ENCODE peak calls at places on chromosomes 3 and 15, in eight cellular contexts. S, B, N, Q, H, V, F and L are unnamed samples.

GRCh38 chr3:187519428-187519890 is 150.7 kb downstream of the SST start:
- DNase-seq in Q (no peak), B (peak), N (no peak), S (no peak), H (no peak), V (peak), F (no peak), L (no peak)

GRCh38 chr15:48802867-48803266 is 8.0 kb downstream of the CEP152 start:
- DNase-seq in Q (no peak), B (peak), N (peak), F (peak), V (peak), S (no peak), H (no peak), L (peak)

GRCh38 chr15:50911001-50911400 is 2.5 kb downstream of the AP4E1 start:
- DNase-seq in F (peak), Q (no peak), H (no peak), V (peak), N (no peak), S (no peak), B (peak), L (peak)

GRCh38 chr3:131277836-131278497 is 103.6 kb upstream of the NUDT16 start:
- DNase-seq in F (no peak), Q (peak), B (peak), V (no peak), S (no peak), N (no peak), H (no peak), L (no peak)

GRCh38 chr3:188950832-188951489 is 220.8 kb upstream of the TPRG1 start:
- DNase-seq in S (no peak), B (peak), F (peak), Q (peak), N (no peak), H (peak), V (no peak), L (peak)

GRCh38 chr3:9404680-9405079 is 7.3 kb downstream of the SETD5 start:
- DNase-seq in F (no peak), B (no peak), Q (peak), S (no peak), N (no peak), V (no peak), H (no peak), L (no peak)

GRCh38 chr3:42497009-42497731 is 5.3 kb upstream of the VIPR1 start:
- DNase-seq in S (no peak), F (peak), V (peak), Q (no peak), H (peak), N (no peak), B (peak), L (no peak)

GRCh38 chr3:13159890-13160289 is 86.7 kb upstream of the IQSEC1 start:
- DNase-seq in B (no peak), V (no peak), Q (no peak), F (no peak), S (no peak), N (peak), H (no peak), L (peak)

GRCh38 chr3:124115965-124116364 is 124.0 kb upstream of the ROPN1 start:
- DNase-seq in S (no peak), Q (no peak), N (no peak), V (no peak), F (no peak), B (no peak), H (no peak), L (no peak)

GRCh38 chr3:144059481-144059880 is 87.9 kb downstream of the DIPK2A start:
- DNase-seq in S (no peak), N (no peak), B (no peak), Q (no peak), V (no peak), H (no peak), F (no peak), L (no peak)

GRCh38 chr15:59812185-59812870 is 123.2 kb upstream of the BNIP2 start:
- DNase-seq in S (no peak), N (no peak), H (no peak), B (no peak), V (peak), F (no peak), Q (no peak), L (no peak)

GRCh38 chr3:133376805-133377204 is 23.1 kb upstream of the BFSP2 start:
- DNase-seq in B (no peak), N (no peak), Q (no peak), S (no peak), V (peak), H (no peak), F (no peak), L (no peak)

GRCh38 chr3:16633948-16634347 is 28.7 kb upstream of the DAZL start:
- DNase-seq in N (no peak), S (peak), Q (no peak), B (no peak), F (no peak), V (no peak), H (no peak), L (no peak)

GRCh38 chr3:72505539-72506430 is 342.5 kb downstream of the SHQ1 start:
- DNase-seq in B (no peak), F (no peak), V (no peak), S (no peak), N (no peak), H (no peak), Q (no peak), L (peak)

GRCh38 chr3:183275418-183275817 is 22.4 kb downstream of the B3GNT5 start:
- DNase-seq in S (no peak), F (no peak), H (no peak), N (no peak), Q (peak), B (peak), V (no peak), L (no peak)

GRCh38 chr3:23872330-23872729 is 44.5 kb downstream of the NKIRAS1 start:
- DNase-seq in N (no peak), V (no peak), Q (no peak), H (no peak), S (no peak), B (no peak), F (no peak), L (no peak)

GRCh38 chr3:42070089-42070885 is 20.9 kb upstream of the TRAK1 start:
- DNase-seq in Q (no peak), F (no peak), H (no peak), S (no peak), N (no peak), B (no peak), V (no peak), L (no peak)

GRCh38 chr3:24042174-24042878 is 97.2 kb downstream of the NR1D2 start:
- DNase-seq in S (no peak), V (no peak), Q (no peak), B (no peak), N (no peak), H (no peak), F (peak), L (no peak)

GRCh38 chr3:152222327-152222726 is 46.4 kb upstream of the MBNL1 start:
- DNase-seq in F (no peak), N (no peak), V (no peak), H (no peak), Q (no peak), S (no peak), B (peak), L (peak)

GRCh38 chr15:50794102-50794501 is 28.6 kb upstream of the SPPL2A start:
- DNase-seq in H (no peak), B (no peak), N (no peak), F (no peak), V (no peak), Q (no peak), S (no peak), L (no peak)

GRCh38 chr3:138078901-138079344 is 36.5 kb downstream of the DZIP1L start:
- DNase-seq in V (peak), F (peak), B (peak), S (no peak), H (peak), N (peak), Q (no peak), L (peak)

GRCh38 chr3:176375519-176375918 is 821.8 kb downstream of the TBL1XR1 start:
- DNase-seq in Q (no peak), S (no peak), F (no peak), H (no peak), B (peak), V (peak), N (no peak), L (no peak)

GRCh38 chr3:195150194-195151118 is 120.5 kb downstream of the XXYLT1 start:
- DNase-seq in H (no peak), N (no peak), V (peak), F (peak), S (no peak), B (peak), Q (peak), L (peak)

GRCh38 chr3:150787741-150788370 is 24.9 kb upstream of the SIAH2 start:
- DNase-seq in N (no peak), B (peak), V (peak), Q (peak), F (peak), S (no peak), H (peak), L (no peak)

GRCh38 chr3:11832964-11833621 is 13.6 kb downstream of the TAMM41 start:
- DNase-seq in S (no peak), Q (peak), H (no peak), B (no peak), V (no peak), F (no peak), N (no peak), L (no peak)

GRCh38 chr3:36633060-36633459 is 131.3 kb downstream of the DCLK3 start:
- DNase-seq in H (no peak), V (no peak), F (no peak), B (no peak), N (no peak), Q (no peak), S (no peak), L (no peak)

GRCh38 chr3:114380233-114380645 is 86.4 kb downstream of the TIGIT start:
- DNase-seq in F (peak), S (no peak), B (peak), H (no peak), V (peak), N (no peak), Q (no peak), L (peak)

GRCh38 chr3:192825191-192825590 is 92.5 kb downstream of the MB21D2 start:
- DNase-seq in B (peak), H (no peak), V (no peak), S (no peak), F (no peak), N (no peak), Q (peak), L (no peak)

GRCh38 chr3:152657002-152657400 is 177.9 kb upstream of the P2RY1 start:
- DNase-seq in N (no peak), S (no peak), B (no peak), V (peak), H (no peak), F (no peak), Q (no peak), L (no peak)

GRCh38 chr3:107217161-107217560 is 160.1 kb upstream of the CCDC54 start:
- DNase-seq in Q (no peak), N (peak), B (peak), V (no peak), S (no peak), H (no peak), F (peak), L (peak)

GRCh38 chr3:105401691-105402149 is 35.0 kb downstream of the ALCAM start:
- DNase-seq in S (no peak), V (no peak), H (no peak), Q (peak), N (no peak), F (no peak), B (peak), L (no peak)

GRCh38 chr3:99901200-99901926 is 83.7 kb downstream of the CMSS1 start:
- DNase-seq in F (peak), N (peak), V (no peak), B (peak), H (no peak), S (peak), Q (peak), L (peak)

GRCh38 chr3:145013931-145014330 is 1042.3 kb downstream of the DIPK2A start:
- DNase-seq in N (no peak), S (no peak), H (no peak), B (no peak), Q (no peak), F (no peak), V (no peak), L (no peak)

DNA sequence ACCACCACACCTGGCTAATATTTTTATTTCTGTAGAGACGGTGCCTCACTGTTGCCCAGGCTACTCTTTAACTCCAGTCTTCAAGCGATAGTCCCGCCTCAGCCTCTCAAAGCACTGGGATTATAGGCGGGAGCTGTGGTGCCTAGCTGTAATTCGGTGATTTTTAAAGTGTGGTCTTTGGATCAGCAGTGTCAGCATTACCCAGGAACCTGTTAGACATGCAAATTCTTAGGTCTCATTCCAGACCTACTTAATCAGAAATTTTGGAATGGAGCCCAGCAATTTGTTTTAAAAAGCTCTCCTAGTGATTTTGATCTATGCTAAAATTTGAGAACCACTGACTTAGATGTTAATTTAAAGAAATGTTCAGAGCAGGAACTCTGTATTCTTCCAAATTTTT is 51.9 kb downstream of the GOLM2 start:
- DNase-seq in V (peak), N (peak), H (no peak), Q (no peak), S (no peak), B (peak), F (peak), L (peak)
- H3K4me2 ChIP-seq in V (no peak), N (peak), H (no peak), Q (no peak), S (no peak), B (peak), F (no peak), L (no peak)

GRCh38 chr3:172846103-172846561 is 95.6 kb downstream of the ECT2 start:
- DNase-seq in B (no peak), F (no peak), V (no peak), N (no peak), S (no peak), H (no peak), Q (no peak), L (no peak)
- H3K27ac ChIP-seq in B (no peak), F (peak), V (no peak), N (no peak), S (no peak), H (no peak), Q (no peak), L (no peak)

GRCh38 chr3:148746053-148746452 is 48.4 kb downstream of the AGTR1 start:
- DNase-seq in Q (no peak), B (no peak), H (no peak), F (no peak), S (no peak), V (no peak), N (no peak), L (no peak)
- H3K4me2 ChIP-seq in Q (no peak), B (no peak), H (no peak), F (no peak), S (no peak), V (no peak), N (no peak), L (no peak)

DNA sequence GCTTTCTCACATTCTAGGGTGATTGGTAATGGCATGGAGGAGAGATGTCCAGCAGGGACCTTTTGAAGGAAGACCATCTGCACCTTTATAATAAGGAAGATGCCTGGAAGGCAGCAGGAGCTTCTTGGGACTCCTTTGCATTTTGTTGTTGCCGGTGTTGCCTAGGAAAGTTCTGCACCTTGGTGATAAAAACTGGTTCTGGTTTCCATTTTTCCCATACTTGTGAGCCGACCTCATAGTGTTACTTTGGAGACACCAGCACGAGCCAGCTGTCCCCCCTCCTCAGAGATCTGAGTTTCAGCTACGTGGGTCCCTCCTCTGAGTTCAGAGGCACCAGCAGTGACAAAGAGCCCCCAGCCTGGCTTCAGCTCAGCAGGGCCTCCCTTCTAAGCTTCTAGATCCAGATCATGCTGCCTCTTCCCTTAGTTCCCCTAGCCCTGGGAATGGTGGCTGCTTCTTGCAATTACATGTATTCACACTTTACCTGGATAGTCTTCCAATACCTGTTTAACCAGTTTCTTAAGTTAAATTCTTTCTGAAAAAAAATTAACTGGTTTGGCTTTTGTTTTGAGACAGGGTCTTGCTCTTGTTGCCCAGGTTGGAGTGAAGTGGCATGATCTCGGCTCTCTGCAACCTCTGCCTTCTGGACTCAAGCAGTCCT is 18.0 kb upstream of the FSTL1 start:
- DNase-seq in Q (no peak), B (no peak), V (peak), N (no peak), S (no peak), H (no peak), F (no peak), L (no peak)
- H3K27ac ChIP-seq in Q (no peak), B (no peak), V (peak), N (peak), S (no peak), H (no peak), F (no peak), L (no peak)